ENCODE peak calls at places on chromosomes 16 and 17, in five cellular contexts. L, U, V, M and Z are unnamed samples.

GRCh38 chr17:38616361-38616760 is 10.6 kb upstream of the SRCIN1 start:
- DNase-seq in L (no peak), U (no peak), V (no peak), M (peak), Z (no peak)

GRCh38 chr17:40241435-40241834 is 22.3 kb downstream of the WIPF2 start:
- DNase-seq in L (no peak), U (no peak), V (no peak), M (no peak), Z (no peak)

GRCh38 chr17:17866425-17866824 is 29.6 kb upstream of the SREBF1 start:
- DNase-seq in L (no peak), U (no peak), V (no peak), M (no peak), Z (no peak)

GRCh38 chr16:80175011-80175410 is 365.8 kb upstream of the DYNLRB2 start:
- DNase-seq in L (no peak), U (no peak), V (no peak), M (no peak), Z (no peak)

GRCh38 chr17:55769625-55770000 is 18.8 kb downstream of the PCTP start:
- DNase-seq in L (no peak), U (peak), V (peak), M (no peak), Z (no peak)

GRCh38 chr16:80300876-80301275 is 239.9 kb upstream of the DYNLRB2 start:
- DNase-seq in L (no peak), U (no peak), V (no peak), M (no peak), Z (no peak)

GRCh38 chr17:1961187-1961586 is 63.9 kb downstream of the RTN4RL1 start:
- DNase-seq in L (no peak), U (no peak), V (no peak), M (peak), Z (no peak)

GRCh38 chr17:50621562-50621961 is 13.1 kb upstream of the ABCC3 start:
- DNase-seq in L (no peak), U (no peak), V (no peak), M (no peak), Z (no peak)

GRCh38 chr16:2598723-2599122 is 60.9 kb downstream of the PDPK1 start:
- DNase-seq in L (no peak), U (no peak), V (no peak), M (no peak), Z (no peak)

GRCh38 chr16:2827831-2828520 is 2.1 kb upstream of the ZG16B start:
- DNase-seq in L (no peak), U (no peak), V (no peak), M (peak), Z (no peak)

GRCh38 chr16:26382607-26383006 is 684.1 kb upstream of the C16orf82 start:
- DNase-seq in L (no peak), U (no peak), V (no peak), M (no peak), Z (no peak)

GRCh38 chr17:17320911-17321220 is 17.7 kb downstream of the NT5M start:
- DNase-seq in L (no peak), U (no peak), V (no peak), M (no peak), Z (no peak)

GRCh38 chr17:45920083-45920482 is 25.7 kb downstream of the MAPT start:
- DNase-seq in L (no peak), U (no peak), V (no peak), M (no peak), Z (no peak)

GRCh38 chr17:38660097-38661026 is 14.4 kb downstream of the EPOP start:
- DNase-seq in L (no peak), U (no peak), V (no peak), M (no peak), Z (no peak)

GRCh38 chr17:42027961-42028790 is 8.3 kb downstream of the NKIRAS2 start:
- DNase-seq in L (no peak), U (no peak), V (no peak), M (peak), Z (no peak)

GRCh38 chr17:83174859-83175550 is 95.6 kb downstream of the METRNL start:
- DNase-seq in L (no peak), U (no peak), V (no peak), M (no peak), Z (no peak)

GRCh38 chr17:83173180-83173996 is 94.0 kb downstream of the METRNL start:
- DNase-seq in L (peak), U (no peak), V (no peak), M (no peak), Z (no peak)

GRCh38 chr17:83175551-83176271 is 96.3 kb downstream of the METRNL start:
- DNase-seq in L (peak), U (no peak), V (no peak), M (no peak), Z (no peak)

GRCh38 chr17:83176272-83176955 is 97.0 kb downstream of the METRNL start:
- DNase-seq in L (no peak), U (no peak), V (no peak), M (no peak), Z (no peak)

DNA sequence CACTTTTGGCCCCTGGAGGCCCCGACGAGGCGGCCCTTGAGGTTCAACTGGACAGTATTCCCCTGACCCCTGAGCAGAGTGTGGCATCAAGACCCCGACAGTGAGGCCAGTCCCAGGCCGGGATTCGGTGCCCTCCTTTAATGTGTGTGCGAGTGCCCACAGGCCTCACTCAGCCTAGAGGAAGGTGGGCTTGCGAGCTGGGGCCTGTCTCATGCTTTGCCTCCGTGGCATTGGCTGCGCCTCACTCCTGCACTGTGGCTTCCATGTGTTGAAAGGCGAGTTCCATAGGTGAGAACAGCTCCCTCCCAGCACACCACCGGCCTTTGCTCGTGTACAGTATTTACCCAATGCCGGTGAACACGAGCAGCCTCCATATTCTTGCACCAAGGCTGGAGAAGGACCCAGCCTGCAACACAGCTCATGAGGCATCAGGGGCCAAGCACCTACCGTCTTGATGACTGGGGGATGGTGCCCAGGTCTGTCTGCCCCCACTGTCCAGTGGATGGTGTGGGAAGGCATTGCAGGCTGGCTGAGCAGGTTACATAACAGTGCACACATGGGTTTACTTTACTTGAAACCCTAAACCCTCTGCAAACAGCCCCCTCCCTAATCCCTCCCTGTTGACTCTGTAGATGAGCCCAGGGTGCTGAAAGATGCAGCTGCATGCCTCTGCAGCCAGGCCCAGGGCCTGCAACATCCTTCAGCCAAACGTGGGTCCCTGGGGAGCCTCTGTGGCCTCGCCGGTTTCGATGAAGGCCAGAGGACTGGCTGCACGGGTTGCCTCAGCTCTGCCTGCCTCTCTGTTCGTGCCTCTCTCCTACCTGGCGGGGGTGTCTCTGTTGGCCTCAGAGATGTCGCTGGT is 94.8 kb downstream of the METRNL start:
- DNase-seq in L (peak), U (no peak), V (peak), M (peak), Z (no peak)
- TF ChIP-seq CTCF in L (no peak), U (no peak), V (no peak), M (no peak), Z (no peak)

GRCh38 chr16:3980311-3981111 is 100.0 kb upstream of the CREBBP start:
- DNase-seq in L (no peak), U (no peak), V (no peak), M (no peak), Z (no peak)

GRCh38 chr16:3982216-3982615 is 101.7 kb upstream of the CREBBP start:
- DNase-seq in L (no peak), U (no peak), V (no peak), M (no peak), Z (no peak)

GRCh38 chr16:3986235-3986544 is 105.7 kb upstream of the CREBBP start:
- DNase-seq in L (no peak), U (no peak), V (no peak), M (no peak), Z (no peak)

GRCh38 chr16:3984111-3985060 is 103.9 kb upstream of the CREBBP start:
- DNase-seq in L (no peak), U (no peak), V (no peak), M (no peak), Z (no peak)

GRCh38 chr16:3983081-3983520 is 102.6 kb upstream of the CREBBP start:
- DNase-seq in L (peak), U (peak), V (no peak), M (peak), Z (peak)
- TF ChIP-seq CTCF in L (peak), U (peak), V (peak), M (peak), Z (peak)

GRCh38 chr17:78314683-78315354 is 45.1 kb downstream of the SOCS3 start:
- DNase-seq in L (no peak), U (no peak), V (no peak), M (no peak), Z (no peak)
- TF ChIP-seq CTCF in L (no peak), U (no peak), V (no peak), M (peak), Z (no peak)

GRCh38 chr16:4116328-4117249 is at the start of gene ADCY9:
- DNase-seq in L (peak), U (peak), V (no peak), M (peak), Z (peak)
- TF ChIP-seq CTCF in L (no peak), U (no peak), V (no peak), M (no peak), Z (no peak)